ENCODE peak calls at places on chromosomes 7 and 10, in seven cellular contexts. U, G, P, A, W, M and N are unnamed samples.

GRCh38 chr10:44878704-44879530 is 32.2 kb upstream of the TMEM72 start:
- DNase-seq in U (peak; percentile 42), G (peak; percentile 58), P (peak; percentile 23), A (peak; percentile 80), W (peak; percentile 83), M (peak; percentile 57), N (peak; percentile 71)

GRCh38 chr10:23171232-23171876 is 20.8 kb upstream of the PTF1A start:
- DNase-seq in U (no peak), G (no peak), P (no peak), A (no peak), W (peak; percentile 74), M (no peak), N (no peak)

GRCh38 chr7:22137026-22137425 is 191.3 kb upstream of the CDCA7L start:
- DNase-seq in U (no peak), G (no peak), P (peak; percentile 67), A (no peak), W (no peak), M (no peak), N (no peak)

GRCh38 chr10:35035641-35036040 is 54.5 kb downstream of the CUL2 start:
- DNase-seq in U (no peak), G (no peak), P (no peak), A (no peak), W (no peak), M (no peak), N (no peak)

GRCh38 chr10:62457196-62457595 is 83.0 kb downstream of the ZNF365 start:
- DNase-seq in U (no peak), G (no peak), P (no peak), A (no peak), W (no peak), M (no peak), N (no peak)

GRCh38 chr7:36316319-36316718 is 73.3 kb upstream of the ANLN start:
- DNase-seq in U (no peak), G (no peak), P (no peak), A (no peak), W (no peak), M (no peak), N (no peak)

GRCh38 chr10:103683851-103684250 is 171.5 kb downstream of the SH3PXD2A start:
- DNase-seq in U (no peak), G (no peak), P (no peak), A (no peak), W (no peak), M (no peak), N (no peak)

GRCh38 chr10:34895977-34896376 is 80.9 kb upstream of the PARD3 start:
- DNase-seq in U (no peak), G (no peak), P (no peak), A (no peak), W (no peak), M (no peak), N (no peak)

GRCh38 chr7:154640266-154640865 is 362.6 kb downstream of the PAXIP1 start:
- DNase-seq in U (no peak), G (no peak), P (no peak), A (no peak), W (peak; percentile 36), M (no peak), N (peak; percentile 8)

GRCh38 chr10:48503293-48503911 is 101.5 kb downstream of the ARHGAP22 start:
- DNase-seq in U (no peak), G (no peak), P (no peak), A (no peak), W (no peak), M (no peak), N (no peak)

GRCh38 chr7:152025937-152026890 is 740 bp downstream of the GALNT11 start:
- DNase-seq in U (no peak), G (no peak), P (no peak), A (no peak), W (no peak), M (no peak), N (no peak)

GRCh38 chr7:39979406-39980073 is 29.5 kb downstream of the CDK13 start:
- DNase-seq in U (no peak), G (no peak), P (no peak), A (no peak), W (no peak), M (no peak), N (no peak)

GRCh38 chr10:56662765-56663447 is 301.8 kb upstream of the ZWINT start:
- DNase-seq in U (no peak), G (no peak), P (no peak), A (no peak), W (no peak), M (no peak), N (no peak)

GRCh38 chr10:123997486-123998196 is 95.8 kb downstream of the CHST15 start:
- DNase-seq in U (no peak), G (no peak), P (peak; percentile 99), A (no peak), W (no peak), M (no peak), N (no peak)

GRCh38 chr10:13500201-13500600 is 28.6 kb downstream of the BEND7 start:
- DNase-seq in U (no peak), G (no peak), P (no peak), A (no peak), W (no peak), M (no peak), N (no peak)

GRCh38 chr10:130240409-130240808 is 104.2 kb downstream of the GLRX3 start:
- DNase-seq in U (no peak), G (no peak), P (no peak), A (no peak), W (no peak), M (no peak), N (no peak)

GRCh38 chr7:22578048-22578770 is 78.2 kb upstream of the STEAP1B start:
- DNase-seq in U (no peak), G (no peak), P (peak; percentile 79), A (no peak), W (no peak), M (no peak), N (no peak)

GRCh38 chr7:4765776-4766490 is 9.5 kb upstream of the AP5Z1 start:
- DNase-seq in U (no peak), G (no peak), P (no peak), A (no peak), W (no peak), M (no peak), N (no peak)

GRCh38 chr10:3873728-3874461 is 88.9 kb upstream of the KLF6 start:
- DNase-seq in U (no peak), G (no peak), P (no peak), A (no peak), W (no peak), M (no peak), N (peak; percentile 25)

GRCh38 chr10:51244739-51245138 is 170.5 kb downstream of the PRKG1 start:
- DNase-seq in U (no peak), G (no peak), P (peak; percentile 90), A (no peak), W (no peak), M (no peak), N (peak; percentile 18)

GRCh38 chr7:22561895-22562593 is 62.1 kb upstream of the STEAP1B start:
- DNase-seq in U (no peak), G (no peak), P (no peak), A (no peak), W (no peak), M (no peak), N (no peak)

GRCh38 chr10:62614389-62615157 is 189.9 kb upstream of the ADO start:
- DNase-seq in U (no peak), G (no peak), P (no peak), A (no peak), W (no peak), M (no peak), N (no peak)

GRCh38 chr10:71237843-71238623 is 25.7 kb downstream of the UNC5B start:
- DNase-seq in U (no peak), G (no peak), P (no peak), A (no peak), W (no peak), M (no peak), N (no peak)

GRCh38 chr10:124497196-124497990 is 35.8 kb downstream of the LHPP start:
- DNase-seq in U (no peak), G (no peak), P (no peak), A (no peak), W (no peak), M (no peak), N (no peak)

GRCh38 chr10:44982496-44982895 is 3.9 kb upstream of the DEPP1 start:
- DNase-seq in U (no peak), G (no peak), P (no peak), A (no peak), W (no peak), M (no peak), N (no peak)

GRCh38 chr10:129859536-129859935 is 104.5 kb downstream of the EBF3 start:
- DNase-seq in U (no peak), G (no peak), P (no peak), A (no peak), W (no peak), M (no peak), N (no peak)

GRCh38 chr7:36863901-36864701 is 139.8 kb upstream of the AOAH start:
- DNase-seq in U (no peak), G (no peak), P (no peak), A (no peak), W (no peak), M (no peak), N (no peak)